ENCODE peak calls at places on chromosomes 12 and 14, in five cellular contexts. N is aorta, G is IMR-90, Y is cardiac fibroblast, T is fibroblast of lung. F is an unnamed sample.

GRCh38 chr12:95337176-95337575 is 119.6 kb downstream of the VEZT start:
- DNase-seq in Y (peak), T (peak), N (no peak), G (peak), F (no peak)

GRCh38 chr12:45503887-45504286 is 225.6 kb upstream of the ARID2 start:
- DNase-seq in T (peak), Y (no peak), N (no peak), G (peak), F (no peak)

GRCh38 chr14:95509512-95509911 is 6.9 kb downstream of the SYNE3 start:
- DNase-seq in G (no peak), T (no peak), N (no peak), Y (no peak), F (no peak)

GRCh38 chr12:46265734-46266133 is 3.1 kb downstream of the SLC38A1 start:
- DNase-seq in Y (no peak), N (no peak), T (no peak), G (no peak), F (no peak)

GRCh38 chr12:3727877-3728632 is 24.9 kb downstream of the CRACR2A start:
- DNase-seq in N (no peak), G (peak), Y (peak), T (peak), F (peak)

GRCh38 chr14:37901978-37902377 is 305.7 kb upstream of the SSTR1 start:
- DNase-seq in T (peak), G (peak), N (no peak), Y (peak), F (no peak)

GRCh38 chr12:6285063-6285477 is 25.4 kb upstream of the PLEKHG6 start:
- DNase-seq in N (peak), T (peak), G (peak), Y (peak), F (peak)

GRCh38 chr12:24697769-24698168 is 251.1 kb downstream of the BCAT1 start:
- DNase-seq in Y (no peak), N (no peak), T (no peak), G (no peak), F (no peak)

GRCh38 chr14:76084374-76084773 is 67.3 kb upstream of the GPATCH2L start:
- DNase-seq in N (no peak), G (no peak), Y (no peak), T (no peak), F (no peak)

GRCh38 chr12:104478396-104479140 is 21.8 kb downstream of the CHST11 start:
- DNase-seq in G (no peak), Y (peak), T (peak), N (no peak), F (peak)

GRCh38 chr14:65846469-65846868 is 433.9 kb downstream of the FUT8 start:
- DNase-seq in N (no peak), Y (no peak), T (no peak), G (no peak), F (peak)

GRCh38 chr12:95605087-95605486 is 53.8 kb upstream of the USP44 start:
- DNase-seq in N (no peak), T (peak), Y (peak), G (peak), F (no peak)

GRCh38 chr12:52807544-52808470 is 6.1 kb downstream of the KRT4 start:
- DNase-seq in N (no peak), T (no peak), G (no peak), Y (no peak), F (no peak)

GRCh38 chr12:89690925-89691324 is 17.7 kb downstream of the ATP2B1 start:
- DNase-seq in G (peak), Y (no peak), N (no peak), T (no peak), F (no peak)

GRCh38 chr14:92954933-92955332 is 32.0 kb downstream of the CHGA start:
- DNase-seq in G (no peak), N (no peak), T (no peak), Y (no peak), F (no peak)

GRCh38 chr12:117100851-117101673 is 1.8 kb upstream of the TESC start:
- DNase-seq in G (no peak), Y (no peak), N (peak), T (no peak), F (no peak)

GRCh38 chr12:88597361-88597760 is 17.1 kb upstream of the KITLG start:
- DNase-seq in T (no peak), Y (no peak), N (no peak), G (no peak), F (no peak)

GRCh38 chr14:95301527-95302187 is 18.1 kb downstream of the CLMN start:
- DNase-seq in N (no peak), G (no peak), Y (no peak), T (no peak), F (no peak)

GRCh38 chr14:62597143-62597542 is 448.1 kb downstream of the KCNH5 start:
- DNase-seq in N (no peak), Y (no peak), G (no peak), T (no peak), F (no peak)

GRCh38 chr14:81953419-81953818 is 419.8 kb upstream of the SEL1L start:
- DNase-seq in N (no peak), T (no peak), Y (no peak), G (no peak), F (no peak)

GRCh38 chr12:101648195-101648594 is 49.2 kb upstream of the CHPT1 start:
- DNase-seq in N (no peak), T (no peak), G (no peak), Y (no peak), F (no peak)

GRCh38 chr12:92462527-92462926 is 240.3 kb upstream of the PLEKHG7 start:
- DNase-seq in Y (no peak), T (no peak), N (no peak), G (no peak), F (no peak)

GRCh38 chr12:108394196-108394595 is 55.1 kb upstream of the CMKLR1 start:
- DNase-seq in Y (peak), G (no peak), T (no peak), N (no peak), F (no peak)

GRCh38 chr12:44972746-44973421 is 78.0 kb downstream of the DBX2 start:
- DNase-seq in Y (peak), G (no peak), N (no peak), T (peak), F (peak)

GRCh38 chr12:30719060-30719459 is 23.4 kb upstream of the IPO8 start:
- DNase-seq in N (no peak), Y (peak), T (peak), G (peak), F (no peak)

GRCh38 chr14:96617635-96618034 is 115.5 kb downstream of the PAPOLA start:
- DNase-seq in N (no peak), T (no peak), G (no peak), Y (no peak), F (no peak)

GRCh38 chr12:54658306-54659264 is 10.4 kb upstream of the DCD start:
- DNase-seq in Y (peak), G (peak), T (no peak), N (no peak), F (peak)

GRCh38 chr12:56930241-56930640 is 4.0 kb downstream of the SDR9C7 start:
- DNase-seq in Y (no peak), T (no peak), G (no peak), N (no peak), F (no peak)

GRCh38 chr12:91172051-91172450 is 10.6 kb downstream of the DCN start:
- DNase-seq in T (no peak), G (no peak), N (no peak), Y (peak), F (no peak)

GRCh38 chr14:96201965-96202364 is 2.7 kb upstream of the BDKRB2 start:
- DNase-seq in G (no peak), T (no peak), N (no peak), Y (no peak), F (no peak)

GRCh38 chr14:30443368-30444007 is 115.5 kb upstream of the G2E3 start:
- DNase-seq in G (peak), Y (peak), T (peak), N (no peak), F (peak)

GRCh38 chr14:56474419-56475022 is 105.1 kb upstream of the TMEM260 start:
- DNase-seq in G (peak), Y (peak), T (peak), N (no peak), F (peak)

GRCh38 chr12:57740656-57741412 is 2.3 kb upstream of the AGAP2 start:
- DNase-seq in T (no peak), N (no peak), Y (no peak), G (no peak), F (peak)

GRCh38 chr12:78612224-78612623 is 252.3 kb upstream of the SYT1 start:
- DNase-seq in Y (no peak), T (no peak), N (no peak), G (no peak), F (no peak)

GRCh38 chr14:52706286-52706685 is 714 bp upstream of the PSMC6 start:
- DNase-seq in N (no peak), T (peak), G (peak), Y (no peak), F (peak)

GRCh38 chr12:57983150-57983857 is 41.9 kb downstream of the ATP23 start:
- DNase-seq in G (peak), Y (peak), N (no peak), T (peak), F (peak)

GRCh38 chr12:57619434-57620244 is 8.4 kb downstream of the ARHGEF25 start:
- DNase-seq in T (no peak), G (no peak), N (no peak), Y (no peak), F (no peak)

DNA sequence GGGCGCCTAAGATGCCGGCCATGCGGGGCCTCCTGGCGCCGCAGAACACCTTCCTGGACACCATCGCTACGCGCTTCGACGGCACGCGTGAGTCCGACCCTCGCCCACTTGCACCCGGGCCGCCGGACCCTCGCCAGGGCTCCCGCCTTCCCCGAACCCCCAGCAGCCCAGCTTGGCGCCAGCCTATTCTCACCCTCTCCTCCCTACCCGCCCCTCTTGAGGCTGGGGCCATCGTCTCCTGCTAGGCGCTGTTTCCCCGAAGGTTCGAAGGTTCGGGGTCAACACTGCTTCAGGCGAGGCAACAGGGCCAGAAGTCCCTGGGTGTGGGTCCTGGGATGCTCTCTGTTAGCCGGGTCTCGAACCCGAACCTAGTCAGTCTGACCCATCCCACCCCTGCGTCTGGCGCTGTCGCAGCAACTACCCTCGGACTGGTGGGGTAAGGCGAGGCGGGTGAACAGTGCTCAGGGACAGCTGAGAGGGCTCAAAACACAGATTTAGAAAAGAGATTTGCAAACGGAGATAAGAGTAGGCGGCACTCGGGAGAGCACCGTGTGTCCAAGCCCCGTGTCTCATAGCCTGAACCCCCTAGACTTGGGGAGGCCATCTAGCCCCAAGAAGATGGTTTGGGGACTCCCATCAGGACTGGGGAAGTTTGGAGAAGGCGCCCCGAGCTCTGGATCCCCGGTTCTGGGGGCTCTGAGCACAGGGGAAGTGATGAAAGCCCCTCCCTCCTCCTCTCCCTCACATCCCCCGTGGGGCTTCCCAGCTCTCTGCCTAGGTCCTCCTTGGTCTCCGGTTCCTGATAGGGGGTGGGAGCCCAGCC is 787 bp downstream of the KCNH3 start:
- DNase-seq in N (peak), T (no peak), Y (no peak), G (no peak), F (no peak)
- H3K4me3 ChIP-seq in N (no peak), T (no peak), Y (no peak), G (no peak), F (no peak)

GRCh38 chr14:28784262-28785021 is 17.9 kb downstream of the FOXG1 start:
- DNase-seq in Y (no peak), N (no peak), T (no peak), G (no peak), F (no peak)

GRCh38 chr14:28785096-28785952 is 18.7 kb downstream of the FOXG1 start:
- DNase-seq in Y (peak), T (peak), N (no peak), G (peak), F (no peak)

GRCh38 chr14:28780843-28781503 is 14.4 kb downstream of the FOXG1 start:
- DNase-seq in T (peak), G (no peak), Y (no peak), N (no peak), F (no peak)

GRCh38 chr14:28779416-28779941 is 12.9 kb downstream of the FOXG1 start:
- DNase-seq in N (no peak), Y (no peak), G (no peak), T (no peak), F (no peak)

DNA sequence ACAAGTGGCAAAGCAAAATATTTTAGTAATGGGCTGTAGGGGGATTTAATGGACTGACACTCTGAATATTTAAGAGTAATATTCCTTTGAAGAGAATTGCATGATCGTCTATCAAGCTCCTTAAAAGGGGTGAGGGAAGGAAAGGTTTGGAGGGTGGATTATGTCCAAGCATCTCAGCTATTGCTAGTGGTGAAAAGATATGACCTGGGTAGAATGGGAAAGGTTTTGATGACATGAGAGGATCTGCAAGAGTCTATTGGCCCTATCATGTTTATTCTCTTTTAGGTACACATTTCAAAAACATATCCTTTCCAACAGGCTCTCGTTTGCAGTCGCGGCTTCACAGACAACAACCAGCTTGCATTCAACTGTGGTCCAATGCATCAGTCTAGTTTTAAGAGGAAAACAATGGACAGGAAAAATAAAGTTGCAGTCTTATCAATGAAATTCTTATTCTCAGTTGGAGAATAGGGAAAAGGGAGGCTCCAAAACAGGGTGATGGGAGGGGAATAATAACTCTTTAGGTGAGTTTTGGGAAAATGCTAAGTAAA is 17.1 kb downstream of the FOXG1 start:
- DNase-seq in G (no peak), N (no peak), T (no peak), Y (no peak), F (no peak)
- H3K4me3 ChIP-seq in G (no peak), N (no peak), T (no peak), Y (no peak), F (no peak)

DNA sequence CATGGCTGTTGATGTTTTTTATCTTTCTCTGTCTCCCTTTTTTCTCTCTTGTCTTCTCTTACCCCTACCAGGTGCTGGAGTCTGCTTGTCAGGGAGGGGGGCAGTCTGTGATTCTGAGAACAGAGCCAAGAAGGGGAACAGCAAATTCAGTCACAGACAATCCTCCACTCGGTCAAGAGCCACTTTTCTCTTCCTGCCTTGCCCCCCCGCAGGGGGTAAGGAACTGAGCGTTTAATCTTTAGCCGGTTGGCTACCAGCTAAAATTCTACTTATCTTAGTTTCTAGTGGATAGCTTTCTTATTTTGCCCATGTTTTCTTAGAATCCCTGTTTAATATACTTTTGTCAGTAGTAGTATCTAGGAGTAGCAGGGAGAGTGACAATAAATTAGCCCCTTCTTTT is 1.9 kb downstream of the RIMKLB start:
- DNase-seq in G (no peak), Y (no peak), T (no peak), N (no peak), F (no peak)
- H3K4me3 ChIP-seq in G (no peak), Y (no peak), T (no peak), N (peak), F (no peak)

DNA sequence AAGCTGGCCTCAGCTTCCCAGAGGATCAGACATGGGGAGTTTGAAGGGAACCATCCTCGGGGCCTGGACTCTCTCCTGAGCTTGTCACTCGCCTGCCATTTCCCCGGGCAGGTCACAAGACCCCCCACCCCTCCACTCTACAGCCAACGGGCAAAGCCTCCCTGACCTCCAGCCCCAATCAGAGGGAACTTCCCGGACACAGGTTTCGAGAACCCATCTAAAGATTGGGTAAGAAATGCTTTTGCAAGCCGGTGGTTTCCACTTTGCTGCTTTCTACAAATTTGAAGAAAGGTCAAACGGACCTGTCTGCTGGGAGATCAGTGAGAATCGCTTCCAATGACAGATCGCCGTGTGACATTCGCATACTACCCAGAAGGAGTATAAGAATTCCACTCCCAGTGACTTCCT is 89.6 kb downstream of the SCARB1 start:
- DNase-seq in N (no peak), G (no peak), Y (no peak), T (no peak), F (no peak)
- H3K4me3 ChIP-seq in N (no peak), G (no peak), Y (no peak), T (peak), F (no peak)

GRCh38 chr14:49688701-49689030 is 652 bp upstream of the POLE2 start:
- DNase-seq in Y (no peak), T (no peak), N (no peak), G (no peak), F (no peak)

GRCh38 chr14:49692191-49692757 is 646 bp upstream of the KLHDC1 start:
- DNase-seq in N (no peak), Y (no peak), G (peak), T (no peak), F (no peak)

GRCh38 chr14:49687942-49688700 is at the start of gene POLE2:
- DNase-seq in G (peak), N (peak), T (peak), Y (peak), F (peak)

GRCh38 chr14:49691031-49691430 is 1.9 kb upstream of the KLHDC1 start:
- DNase-seq in N (no peak), T (no peak), G (no peak), Y (no peak), F (no peak)

DNA sequence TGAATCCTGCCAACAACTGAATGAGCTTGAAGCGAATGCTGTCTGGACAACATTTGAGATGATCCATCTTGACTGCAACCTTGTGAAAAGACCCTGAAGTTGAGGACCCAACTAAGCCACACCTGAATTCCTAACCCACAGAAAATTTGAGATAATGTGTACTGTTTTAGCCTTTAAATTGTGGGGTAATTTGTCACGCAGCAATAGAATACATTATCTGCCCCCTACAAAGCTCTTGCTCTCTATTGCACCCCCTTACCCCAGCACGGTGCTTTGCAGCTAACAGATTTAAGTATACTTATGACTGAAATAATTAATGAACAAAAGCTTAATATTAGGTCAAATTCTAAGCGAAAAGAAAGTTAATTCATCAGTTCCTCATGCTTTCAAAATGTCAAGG is 1.6 kb downstream of the POLE2 start:
- DNase-seq in N (no peak), Y (no peak), G (no peak), T (no peak), F (no peak)
- H3K4me3 ChIP-seq in N (no peak), Y (no peak), G (no peak), T (no peak), F (no peak)

GRCh38 chr12:75478395-75478794 is 2.2 kb upstream of the GLIPR1 start:
- DNase-seq in G (peak), Y (peak), N (no peak), T (peak), F (peak)

GRCh38 chr12:75481774-75482173 is 1.2 kb downstream of the GLIPR1 start:
- DNase-seq in G (peak), T (peak), Y (peak), N (no peak), F (no peak)

GRCh38 chr12:75481013-75481705 is 604 bp downstream of the GLIPR1 start:
- DNase-seq in N (no peak), T (no peak), Y (peak), G (no peak), F (no peak)

GRCh38 chr12:75480469-75480949 is at the start of gene GLIPR1:
- DNase-seq in T (peak), N (peak), G (peak), Y (peak), F (peak)

GRCh38 chr12:75479963-75480461 is 543 bp upstream of the GLIPR1 start:
- DNase-seq in Y (peak), T (peak), N (no peak), G (peak), F (no peak)
- H3K4me3 ChIP-seq in Y (peak), T (peak), N (peak), G (peak), F (no peak)

GRCh38 chr14:20798932-20799331 is 3.7 kb downstream of the RNASE1 start:
- DNase-seq in Y (no peak), G (no peak), N (no peak), T (no peak), F (no peak)
- H3K4me3 ChIP-seq in Y (no peak), G (no peak), N (no peak), T (no peak), F (no peak)

GRCh38 chr14:103872492-103873113 is 25.2 kb upstream of the PPP1R13B start:
- DNase-seq in Y (no peak), N (no peak), T (no peak), G (no peak), F (no peak)
- H3K4me3 ChIP-seq in Y (peak), N (no peak), T (no peak), G (no peak), F (peak)

F was measured in Jurkat, Clone E6-1.